ENCODE peak calls at places on chromosomes 3 and 15, in five cellular contexts. Z, M, A, Y and C are unnamed samples.

GRCh38 chr3:155242342-155242741 is 51.1 kb downstream of the STRIT1 start:
- DNase-seq in Z (peak; percentile 68), Y (no peak), M (no peak), A (no peak), C (no peak)

GRCh38 chr3:181782306-181782924 is 70.7 kb downstream of the SOX2 start:
- DNase-seq in Z (no peak), A (no peak), Y (no peak), M (no peak), C (no peak)

GRCh38 chr3:149245738-149246451 is 24.3 kb upstream of the CP start:
- DNase-seq in A (peak; percentile 46), Z (peak; percentile 54), M (no peak), Y (no peak), C (no peak)

GRCh38 chr3:14377838-14378169 is 24.6 kb upstream of the SLC6A6 start:
- DNase-seq in M (no peak), Z (no peak), A (peak; percentile 25), Y (peak; percentile 44), C (no peak)

GRCh38 chr3:127405791-127406190 is 117.9 kb upstream of the PRR20G start:
- DNase-seq in M (no peak), Z (no peak), A (no peak), Y (no peak), C (no peak)

GRCh38 chr3:54777141-54777540 is 150.7 kb downstream of the LRTM1 start:
- DNase-seq in A (no peak), Z (no peak), M (no peak), Y (no peak), C (no peak)

GRCh38 chr3:8554725-8555621 is 53.4 kb downstream of the LMCD1 start:
- DNase-seq in M (no peak), Y (no peak), Z (peak; percentile 87), A (no peak), C (no peak)

GRCh38 chr3:189099505-189100290 is 72.1 kb upstream of the TPRG1 start:
- DNase-seq in A (no peak), M (no peak), Y (no peak), Z (no peak), C (peak; percentile 24)

GRCh38 chr3:152638707-152639450 is 196.1 kb upstream of the P2RY1 start:
- DNase-seq in A (no peak), Z (no peak), M (no peak), Y (no peak), C (no peak)

GRCh38 chr3:13018561-13019242 is 54.5 kb downstream of the IQSEC1 start:
- DNase-seq in Y (no peak), A (no peak), M (no peak), Z (no peak), C (no peak)

GRCh38 chr3:177816667-177817208 is 619.5 kb upstream of the TBL1XR1 start:
- DNase-seq in Z (peak; percentile 59), Y (no peak), A (no peak), M (no peak), C (peak; percentile 60)

GRCh38 chr3:62922326-62922725 is 47.1 kb upstream of the CADPS start:
- DNase-seq in Y (no peak), A (no peak), Z (no peak), M (no peak), C (no peak)

GRCh38 chr3:71369733-71370391 is 213.7 kb downstream of the FOXP1 start:
- DNase-seq in A (no peak), Z (peak; percentile 43), M (no peak), Y (no peak), C (no peak)

GRCh38 chr3:3772920-3773319 is 26.3 kb upstream of the LRRN1 start:
- DNase-seq in M (no peak), Y (no peak), A (no peak), Z (no peak), C (no peak)

GRCh38 chr3:39146083-39146501 is 7.3 kb downstream of the CSRNP1 start:
- DNase-seq in M (no peak), Z (no peak), A (no peak), Y (peak; percentile 74), C (no peak)

GRCh38 chr3:115819785-115820384 is 196.6 kb downstream of the GAP43 start:
- DNase-seq in A (peak; percentile 45), Z (peak; percentile 90), Y (peak; percentile 29), M (peak; percentile 8), C (peak; percentile 75)

GRCh38 chr15:40097096-40097967 is 11.3 kb downstream of the BMF start:
- DNase-seq in A (no peak), Z (no peak), M (no peak), Y (no peak), C (no peak)

GRCh38 chr15:40097968-40098476 is 10.7 kb downstream of the BMF start:
- DNase-seq in M (no peak), A (no peak), Y (peak; percentile 61), Z (no peak), C (peak; percentile 53)

GRCh38 chr15:40096094-40096876 is 12.4 kb downstream of the BMF start:
- DNase-seq in A (peak; percentile 68), M (no peak), Z (no peak), Y (no peak), C (no peak)

GRCh38 chr15:40100133-40100946 is 8.3 kb downstream of the BMF start:
- DNase-seq in M (no peak), Y (no peak), Z (no peak), A (no peak), C (no peak)

DNA sequence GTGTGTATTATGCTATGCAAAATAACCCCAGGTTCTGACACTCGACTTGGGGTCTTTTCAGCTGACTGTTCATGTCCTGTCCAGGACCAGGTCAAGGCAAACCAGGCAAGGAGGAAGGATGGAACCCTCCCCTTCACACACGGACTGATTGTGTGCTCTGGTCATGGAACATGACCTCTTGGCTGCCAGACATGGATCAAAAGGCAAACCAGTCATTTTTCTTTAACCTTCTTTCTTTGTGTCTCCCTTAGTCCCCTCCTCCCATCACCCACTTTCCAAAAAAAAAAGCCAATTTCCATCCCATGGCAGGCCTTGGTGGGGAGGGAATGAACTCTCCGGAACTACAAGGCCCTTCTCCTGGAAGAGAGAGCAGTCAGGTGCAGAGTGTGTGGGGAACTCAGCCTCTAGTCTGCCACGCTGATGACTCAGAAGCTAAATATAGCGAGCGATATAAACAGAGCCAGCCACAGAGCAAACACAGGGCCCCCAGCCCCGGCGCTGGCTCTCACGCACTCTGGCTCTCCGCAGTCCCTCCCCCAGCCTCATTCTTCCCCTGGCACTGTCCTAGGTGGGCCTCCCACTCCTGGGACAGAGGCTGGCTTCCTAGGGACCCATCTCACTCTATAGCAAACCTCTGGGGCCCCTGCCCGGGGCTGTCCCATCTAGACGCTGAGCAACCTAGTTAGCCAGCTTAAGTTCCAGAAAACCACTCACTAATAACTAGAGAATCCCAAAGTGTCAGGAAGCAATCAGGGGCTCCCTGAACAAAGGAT is 10.0 kb downstream of the BMF start:
- DNase-seq in Y (peak; percentile 72), A (peak; percentile 84), M (no peak), Z (peak; percentile 98), C (peak; percentile 88)
- H3K4me1 ChIP-seq in Y (peaks cover 57% of the 10 kb centered on the region), A (peaks cover 97% of the 10 kb centered on the region), M (peaks cover 56% of the 10 kb centered on the region), Z (peaks cover 63% of the 10 kb centered on the region), C (peaks cover 91% of the 10 kb centered on the region)

GRCh38 chr3:86990171-86990733 is 697 bp downstream of the VGLL3 start:
- DNase-seq in A (no peak), M (no peak), Y (peak; percentile 34), Z (peak; percentile 26), C (peak; percentile 30)

GRCh38 chr3:86991840-86992430 is 986 bp upstream of the VGLL3 start:
- DNase-seq in A (no peak), Y (no peak), Z (peak; percentile 60), M (no peak), C (no peak)

GRCh38 chr3:86989611-86990010 is 1.3 kb downstream of the VGLL3 start:
- DNase-seq in Z (peak; percentile 38), M (no peak), Y (no peak), A (no peak), C (no peak)

GRCh38 chr3:86991482-86991815 is 500 bp upstream of the VGLL3 start:
- DNase-seq in M (no peak), Z (no peak), A (no peak), Y (no peak), C (no peak)

DNA sequence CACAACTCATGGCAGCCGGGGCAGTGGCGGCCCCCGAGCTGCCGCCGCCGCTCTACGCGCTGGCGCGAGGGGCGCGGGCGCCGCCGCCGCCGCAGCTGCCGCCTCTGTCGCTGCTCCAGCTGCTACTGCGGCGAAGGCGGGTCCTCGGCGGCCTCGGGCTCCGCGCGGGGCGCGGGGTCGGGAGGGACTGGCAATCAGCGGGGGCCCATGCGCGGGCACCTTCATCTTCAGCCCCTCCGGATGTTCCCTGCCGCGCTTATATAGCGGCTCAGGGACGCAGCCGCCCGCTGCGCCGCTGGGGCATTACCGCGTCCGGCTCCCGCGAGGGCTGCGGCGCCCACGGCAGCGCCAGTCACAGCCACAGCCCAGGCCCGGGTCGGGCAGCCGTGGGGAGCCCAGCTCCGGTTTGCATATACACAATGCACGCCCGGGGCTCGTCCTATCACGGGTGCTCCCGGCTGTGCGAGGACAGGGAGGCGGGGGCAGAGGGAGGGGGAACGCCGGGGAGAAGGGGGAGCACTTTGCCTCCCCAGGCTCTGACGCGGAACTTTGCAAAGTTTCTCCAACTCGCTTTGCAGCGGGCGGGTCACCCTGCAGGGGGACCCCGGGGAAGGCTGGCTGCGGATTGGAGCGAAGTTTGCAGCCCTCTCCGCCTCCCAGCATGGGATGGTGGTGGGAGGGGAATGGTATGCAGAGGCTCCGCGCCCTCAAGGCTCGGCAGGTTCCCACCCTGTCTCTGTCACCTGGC is at the start of gene VGLL3:
- DNase-seq in A (no peak), M (no peak), Z (peak; percentile 87), Y (peak; percentile 40), C (peak; percentile 58)
- TF ChIP-seq POLR2A in A (no peak), M (peak; percentile 52), Z (peak; percentile 92), Y (peak; percentile 17), C (no peak)

GRCh38 chr15:98903377-98904018 is 104.1 kb downstream of the PGPEP1L start:
- DNase-seq in Y (no peak), M (no peak), A (no peak), Z (peak; percentile 73), C (no peak)

GRCh38 chr15:98904466-98905048 is 103.0 kb downstream of the PGPEP1L start:
- DNase-seq in Z (peak; percentile 75), Y (no peak), M (no peak), A (no peak), C (no peak)

GRCh38 chr15:98907921-98908490 is 99.6 kb downstream of the PGPEP1L start:
- DNase-seq in Y (no peak), M (no peak), A (no peak), Z (no peak), C (peak; percentile 66)

GRCh38 chr15:98906712-98907083 is 100.9 kb downstream of the PGPEP1L start:
- DNase-seq in M (no peak), Y (no peak), A (no peak), Z (peak; percentile 58), C (peak; percentile 97)

DNA sequence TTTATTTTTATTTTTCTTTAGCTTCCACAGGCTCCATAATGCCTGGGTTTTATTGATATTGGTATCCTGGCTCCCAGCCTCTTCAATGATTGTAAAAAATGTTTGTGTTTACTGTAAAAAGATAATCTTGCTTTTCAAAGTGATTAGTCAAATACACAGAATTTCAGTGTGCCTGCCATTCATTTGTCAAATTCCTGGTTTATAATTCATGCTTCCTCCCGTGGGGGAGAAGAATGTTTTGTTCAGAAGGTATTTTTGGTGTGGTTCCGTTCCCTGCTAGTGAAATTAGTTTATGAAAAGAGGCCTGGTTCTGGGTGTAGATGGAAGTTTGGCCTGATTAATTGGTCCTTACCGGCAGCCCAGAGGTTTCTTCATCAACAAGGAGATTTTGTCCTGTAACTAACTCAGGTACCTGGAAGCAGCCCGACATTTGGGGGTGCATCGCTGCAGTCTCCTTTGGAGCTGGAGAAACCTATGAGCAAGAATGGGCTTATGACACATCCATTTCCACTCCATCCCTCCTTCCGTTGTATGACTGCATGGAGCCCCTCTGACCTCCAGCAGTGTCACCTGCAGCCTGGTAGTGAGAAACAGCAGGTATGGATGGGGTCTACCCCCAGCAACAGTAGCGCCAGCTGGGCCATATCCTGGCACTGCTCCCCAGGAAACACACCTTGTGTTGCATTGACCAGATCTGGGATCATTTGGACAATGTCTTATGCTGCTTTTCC is 101.4 kb downstream of the PGPEP1L start:
- DNase-seq in Y (no peak), Z (no peak), M (no peak), A (no peak), C (no peak)
- H3K4me1 ChIP-seq in Y (no peaks in the 10 kb centered on the region), Z (peaks cover 40% of the 10 kb centered on the region), M (peaks cover 21% of the 10 kb centered on the region), A (no peaks in the 10 kb centered on the region), C (peaks cover 40% of the 10 kb centered on the region)

GRCh38 chr3:52685705-52686691 is at the start of the genes GNL3 and PBRM1:
- DNase-seq in A (peak; percentile 82), Z (peak; percentile 96), Y (peak; percentile 94), M (peak; percentile 68), C (peak; percentile 94)
- TF ChIP-seq POLR2A in A (peak; percentile 93), Z (peak; percentile 95), Y (peak; percentile 85), M (peak; percentile 85), C (peak; percentile 51)